ENCODE peak calls at places on chromosomes 13 and 19, in four cellular contexts. One of them, this sample, is unnamed. For H3K27me3, the result is how much of the 10 kb centered on the place peaks cover.

GRCh38 chr13:26628706-26629105 is 71.2 kb downstream of the WASF3 start:
- DNase-seq in psoas muscle: no peak
- DNase-seq in IMR-90: peak
- DNase-seq in suprapubic skin: no peak
- DNase-seq in this sample: no peak

GRCh38 chr13:49828452-49828851 is 36.0 kb upstream of the KPNA3 start:
- DNase-seq in psoas muscle: no peak
- DNase-seq in IMR-90: no peak
- DNase-seq in suprapubic skin: no peak
- DNase-seq in this sample: no peak

GRCh38 chr13:99984134-99984462 is 2.5 kb downstream of the ZIC2 start:
- DNase-seq in psoas muscle: no peak
- DNase-seq in IMR-90: no peak
- DNase-seq in suprapubic skin: no peak
- DNase-seq in this sample: no peak

GRCh38 chr13:90032841-90033493 is 1314.5 kb upstream of the MIR17HG start:
- DNase-seq in psoas muscle: no peak
- DNase-seq in IMR-90: no peak
- DNase-seq in suprapubic skin: no peak
- DNase-seq in this sample: no peak

GRCh38 chr13:60261432-60262351 is 98.0 kb upstream of the DIAPH3 start:
- DNase-seq in psoas muscle: no peak
- DNase-seq in IMR-90: no peak
- DNase-seq in suprapubic skin: no peak
- DNase-seq in this sample: no peak

GRCh38 chr19:30778961-30779690 is 406.9 kb downstream of the ZNF536 start:
- DNase-seq in psoas muscle: no peak
- DNase-seq in IMR-90: no peak
- DNase-seq in suprapubic skin: no peak
- DNase-seq in this sample: no peak

GRCh38 chr13:90483906-90484305 is 863.6 kb upstream of the MIR17HG start:
- DNase-seq in psoas muscle: no peak
- DNase-seq in IMR-90: no peak
- DNase-seq in suprapubic skin: no peak
- DNase-seq in this sample: no peak

GRCh38 chr19:12749938-12750521 is 1.6 kb upstream of the BEST2 start:
- DNase-seq in psoas muscle: no peak
- DNase-seq in IMR-90: peak
- DNase-seq in suprapubic skin: no peak
- DNase-seq in this sample: no peak

GRCh38 chr19:2554856-2555255 is 78.9 kb downstream of the GADD45B start:
- DNase-seq in psoas muscle: no peak
- DNase-seq in IMR-90: peak
- DNase-seq in suprapubic skin: no peak
- DNase-seq in this sample: peak

GRCh38 chr19:4064073-4064550 is 2.6 kb downstream of the ZBTB7A start:
- DNase-seq in psoas muscle: peak
- DNase-seq in IMR-90: peak
- DNase-seq in suprapubic skin: no peak
- DNase-seq in this sample: no peak

GRCh38 chr13:31046711-31047279 is 114.3 kb downstream of the TEX26 start:
- DNase-seq in psoas muscle: no peak
- DNase-seq in IMR-90: peak
- DNase-seq in suprapubic skin: no peak
- DNase-seq in this sample: no peak

GRCh38 chr19:2042485-2043268 is 8.4 kb downstream of the MKNK2 start:
- DNase-seq in psoas muscle: peak
- DNase-seq in IMR-90: no peak
- DNase-seq in suprapubic skin: peak
- DNase-seq in this sample: no peak

GRCh38 chr19:12092065-12092867 is 27.7 kb downstream of the ZNF844 start:
- DNase-seq in psoas muscle: peak
- DNase-seq in IMR-90: peak
- DNase-seq in suprapubic skin: peak
- DNase-seq in this sample: peak

GRCh38 chr19:18682807-18683108 is 722 bp upstream of the CRTC1 start:
- DNase-seq in psoas muscle: no peak
- DNase-seq in IMR-90: no peak
- DNase-seq in suprapubic skin: no peak
- DNase-seq in this sample: no peak

GRCh38 chr19:38233740-38234251 is 9.8 kb upstream of the DPF1 start:
- DNase-seq in psoas muscle: peak
- DNase-seq in IMR-90: peak
- DNase-seq in suprapubic skin: no peak
- DNase-seq in this sample: peak

GRCh38 chr13:37473035-37473434 is 125.5 kb downstream of the POSTN start:
- DNase-seq in psoas muscle: no peak
- DNase-seq in IMR-90: no peak
- DNase-seq in suprapubic skin: no peak
- DNase-seq in this sample: no peak

GRCh38 chr13:51942189-51942588 is 69.1 kb downstream of the ATP7B start:
- DNase-seq in psoas muscle: no peak
- DNase-seq in IMR-90: no peak
- DNase-seq in suprapubic skin: no peak
- DNase-seq in this sample: no peak

GRCh38 chr13:56015919-56016318 is 1124.8 kb upstream of the PRR20A start:
- DNase-seq in psoas muscle: no peak
- DNase-seq in IMR-90: no peak
- DNase-seq in suprapubic skin: no peak
- DNase-seq in this sample: no peak

GRCh38 chr19:12938536-12939291 is at the start of gene CALR:
- DNase-seq in psoas muscle: peak
- DNase-seq in IMR-90: no peak
- DNase-seq in suprapubic skin: no peak
- DNase-seq in this sample: peak

GRCh38 chr19:6425732-6426686 is 1.4 kb upstream of the KHSRP start:
- DNase-seq in psoas muscle: no peak
- DNase-seq in IMR-90: no peak
- DNase-seq in suprapubic skin: no peak
- DNase-seq in this sample: no peak
- TF ChIP-seq CTCF in psoas muscle: no peak
- TF ChIP-seq CTCF in IMR-90: no peak
- TF ChIP-seq CTCF in suprapubic skin: no peak
- TF ChIP-seq CTCF in this sample: no peak

GRCh38 chr19:7815325-7815724 is 14.7 kb upstream of the EVI5L start:
- DNase-seq in psoas muscle: no peak
- DNase-seq in IMR-90: no peak
- DNase-seq in suprapubic skin: no peak
- DNase-seq in this sample: no peak

GRCh38 chr19:7820588-7820987 is 9.4 kb upstream of the EVI5L start:
- DNase-seq in psoas muscle: no peak
- DNase-seq in IMR-90: no peak
- DNase-seq in suprapubic skin: no peak
- DNase-seq in this sample: no peak

GRCh38 chr19:7819337-7819736 is 10.7 kb upstream of the EVI5L start:
- DNase-seq in psoas muscle: no peak
- DNase-seq in IMR-90: no peak
- DNase-seq in suprapubic skin: no peak
- DNase-seq in this sample: no peak

GRCh38 chr19:7818806-7819205 is 11.2 kb upstream of the EVI5L start:
- DNase-seq in psoas muscle: no peak
- DNase-seq in IMR-90: no peak
- DNase-seq in suprapubic skin: no peak
- DNase-seq in this sample: no peak

DNA sequence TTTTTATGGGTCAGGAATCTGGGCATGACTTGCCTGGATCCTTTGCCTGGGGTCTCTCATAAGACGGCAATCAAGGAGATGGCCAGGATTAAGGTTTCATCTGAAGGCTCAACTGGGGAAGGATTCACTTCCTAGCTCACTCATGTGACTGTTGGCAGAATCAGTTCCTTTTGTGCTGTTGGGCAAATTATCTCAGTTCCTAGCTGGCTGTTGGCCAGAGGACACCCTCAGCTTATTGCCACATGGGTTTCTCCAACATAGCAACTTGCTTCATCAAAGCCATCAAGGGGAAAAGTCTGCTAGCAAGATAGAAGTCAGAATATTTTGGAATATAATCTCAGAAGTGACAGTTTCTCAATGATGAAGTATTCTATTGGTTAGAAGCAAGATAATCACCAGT is 12.2 kb upstream of the EVI5L start:
- DNase-seq in psoas muscle: no peak
- DNase-seq in IMR-90: no peak
- DNase-seq in suprapubic skin: no peak
- DNase-seq in this sample: no peak
- H3K27me3 ChIP-seq in psoas muscle: under half
- H3K27me3 ChIP-seq in IMR-90: under half
- H3K27me3 ChIP-seq in suprapubic skin: under half
- H3K27me3 ChIP-seq in this sample: under half

GRCh38 chr13:46053162-46054012 is 841 bp upstream of the ZC3H13 start:
- DNase-seq in psoas muscle: no peak
- DNase-seq in IMR-90: no peak
- DNase-seq in suprapubic skin: no peak
- DNase-seq in this sample: no peak
- H3K4me3 ChIP-seq in psoas muscle: peak
- H3K4me3 ChIP-seq in IMR-90: peak
- H3K4me3 ChIP-seq in suprapubic skin: peak
- H3K4me3 ChIP-seq in this sample: peak

GRCh38 chr19:49451430-49452181 is at the start of gene PIH1D1:
- DNase-seq in psoas muscle: peak
- DNase-seq in IMR-90: peak
- DNase-seq in suprapubic skin: peak
- DNase-seq in this sample: peak
- TF ChIP-seq CTCF in psoas muscle: no peak
- TF ChIP-seq CTCF in IMR-90: no peak
- TF ChIP-seq CTCF in suprapubic skin: no peak
- TF ChIP-seq CTCF in this sample: peak